ENCODE peak calls at places on chromosome 20, in eight cellular contexts. T is progenitor cell of endocrine pancreas, F is stomach, E is cardiac muscle cell, H is HCT116, Y is HFF-Myc, B is A549, K is left ventricle myocardium inferior. X is an unnamed sample.

GRCh38 chr20:23003077-23003476 is 32.0 kb upstream of the SSTR4 start:
- DNase-seq in T (no peak), F (no peak), E (no peak), H (no peak), Y (no peak), B (no peak), K (no peak), X (no peak)

GRCh38 chr20:37396520-37397075 is 50.7 kb downstream of the SRC start:
- DNase-seq in T (peak; percentile 82), F (no peak), E (peak; percentile 89), H (no peak), Y (no peak), B (no peak), K (no peak), X (peak; percentile 83)

GRCh38 chr20:41045680-41046079 is 17.1 kb downstream of the TOP1 start:
- DNase-seq in T (no peak), F (no peak), E (no peak), H (no peak), Y (no peak), B (no peak), K (no peak), X (no peak)

GRCh38 chr20:38226553-38226952 is 34.0 kb downstream of the KIAA1755 start:
- DNase-seq in T (no peak), F (no peak), E (no peak), H (no peak), Y (no peak), B (no peak), K (no peak), X (no peak)

GRCh38 chr20:42340358-42340757 is 722.2 kb upstream of the CHD6 start:
- DNase-seq in T (no peak), F (no peak), E (no peak), H (no peak), Y (no peak), B (no peak), K (peak; percentile 30), X (no peak)

GRCh38 chr20:43658068-43658722 is 8.7 kb upstream of the MYBL2 start:
- DNase-seq in T (no peak), F (no peak), E (no peak), H (no peak), Y (no peak), B (peak; percentile 55), K (no peak), X (no peak)

GRCh38 chr20:37395411-37395800 is 49.5 kb downstream of the SRC start:
- DNase-seq in T (no peak), F (no peak), E (no peak), H (no peak), Y (no peak), B (no peak), K (no peak), X (no peak)

GRCh38 chr20:32945710-32946221 is 58.5 kb downstream of the SUN5 start:
- DNase-seq in T (no peak), F (no peak), E (peak; percentile 49), H (peak; percentile 21), Y (no peak), B (peak; percentile 23), K (no peak), X (no peak)

GRCh38 chr20:1588166-1588868 is 30.8 kb upstream of the SIRPD start:
- DNase-seq in T (no peak), F (no peak), E (no peak), H (no peak), Y (no peak), B (no peak), K (no peak), X (no peak)

GRCh38 chr20:47809561-47809960 is 24.3 kb upstream of the SULF2 start:
- DNase-seq in T (no peak), F (no peak), E (no peak), H (no peak), Y (peak; percentile 51), B (no peak), K (no peak), X (peak; percentile 16)

GRCh38 chr20:4119854-4120209 is 104.5 kb upstream of the RNF24 start:
- DNase-seq in T (no peak), F (no peak), E (no peak), H (no peak), Y (no peak), B (no peak), K (no peak), X (no peak)

GRCh38 chr20:32577023-32577422 is 8.1 kb downstream of the NOL4L start:
- DNase-seq in T (no peak), F (no peak), E (no peak), H (no peak), Y (no peak), B (no peak), K (no peak), X (no peak)

GRCh38 chr20:21301940-21302644 is 1.0 kb upstream of the XRN2 start:
- DNase-seq in T (no peak), F (no peak), E (no peak), H (no peak), Y (no peak), B (no peak), K (no peak), X (no peak)

GRCh38 chr20:51826372-51826771 is 24.1 kb upstream of the SALL4 start:
- DNase-seq in T (no peak), F (no peak), E (no peak), H (no peak), Y (no peak), B (no peak), K (no peak), X (no peak)

GRCh38 chr20:30286157-30286556 is 971.3 kb upstream of the DEFB115 start:
- DNase-seq in T (no peak), F (peak; percentile 40), E (no peak), H (no peak), Y (no peak), B (no peak), K (no peak), X (no peak)
- TF ChIP-seq CTCF in T (no peak), F (no peak), E (peak; percentile 28), H (no peak), Y (no peak), B (no peak), K (no peak), X (no peak)

DNA sequence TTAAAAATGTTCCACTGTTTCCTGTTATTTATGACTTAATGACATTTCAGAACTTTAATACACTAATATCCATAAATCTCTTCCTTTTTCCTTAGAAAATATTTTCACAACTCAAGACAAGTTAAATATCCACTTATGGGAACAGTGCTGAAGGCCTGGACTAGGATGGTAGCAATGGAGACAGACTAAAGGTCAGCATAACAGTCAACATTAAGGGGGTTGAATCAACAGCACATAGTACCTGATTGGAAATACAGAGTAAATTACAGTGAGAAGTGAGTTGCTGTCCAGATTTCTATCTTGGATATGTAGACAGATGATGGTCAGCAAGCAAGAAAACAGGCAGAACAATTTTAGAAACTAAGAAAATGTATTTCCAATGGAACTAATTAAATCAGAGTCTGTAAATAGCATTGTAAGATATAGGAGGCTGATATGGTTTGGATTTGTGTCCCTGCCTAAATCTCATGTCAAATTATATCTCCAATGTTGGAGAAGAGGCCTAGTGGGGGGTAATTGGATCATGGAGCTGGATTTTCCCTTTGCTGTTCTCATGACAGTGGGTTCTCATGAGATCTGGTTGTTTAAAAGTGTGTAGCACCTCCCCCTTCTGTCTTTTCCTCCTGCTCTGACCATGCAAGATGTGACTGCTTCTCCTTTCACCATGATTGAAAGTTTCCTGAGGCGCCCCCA is 682.7 kb downstream of the MAFB start:
- DNase-seq in T (no peak), F (no peak), E (no peak), H (no peak), Y (no peak), B (no peak), K (no peak), X (no peak)
- TF ChIP-seq CTCF in T (no peak), F (no peak), E (no peak), H (no peak), Y (no peak), B (no peak), K (no peak), X (no peak)

GRCh38 chr20:53828673-53829085 is 235.0 kb upstream of the ZNF217 start:
- DNase-seq in T (no peak), F (no peak), E (peak; percentile 21), H (peak; percentile 29), Y (peak; percentile 94), B (peak; percentile 60), K (no peak), X (no peak)
- TF ChIP-seq CTCF in T (no peak), F (no peak), E (no peak), H (no peak), Y (no peak), B (peak; percentile 35), K (no peak), X (no peak)

DNA sequence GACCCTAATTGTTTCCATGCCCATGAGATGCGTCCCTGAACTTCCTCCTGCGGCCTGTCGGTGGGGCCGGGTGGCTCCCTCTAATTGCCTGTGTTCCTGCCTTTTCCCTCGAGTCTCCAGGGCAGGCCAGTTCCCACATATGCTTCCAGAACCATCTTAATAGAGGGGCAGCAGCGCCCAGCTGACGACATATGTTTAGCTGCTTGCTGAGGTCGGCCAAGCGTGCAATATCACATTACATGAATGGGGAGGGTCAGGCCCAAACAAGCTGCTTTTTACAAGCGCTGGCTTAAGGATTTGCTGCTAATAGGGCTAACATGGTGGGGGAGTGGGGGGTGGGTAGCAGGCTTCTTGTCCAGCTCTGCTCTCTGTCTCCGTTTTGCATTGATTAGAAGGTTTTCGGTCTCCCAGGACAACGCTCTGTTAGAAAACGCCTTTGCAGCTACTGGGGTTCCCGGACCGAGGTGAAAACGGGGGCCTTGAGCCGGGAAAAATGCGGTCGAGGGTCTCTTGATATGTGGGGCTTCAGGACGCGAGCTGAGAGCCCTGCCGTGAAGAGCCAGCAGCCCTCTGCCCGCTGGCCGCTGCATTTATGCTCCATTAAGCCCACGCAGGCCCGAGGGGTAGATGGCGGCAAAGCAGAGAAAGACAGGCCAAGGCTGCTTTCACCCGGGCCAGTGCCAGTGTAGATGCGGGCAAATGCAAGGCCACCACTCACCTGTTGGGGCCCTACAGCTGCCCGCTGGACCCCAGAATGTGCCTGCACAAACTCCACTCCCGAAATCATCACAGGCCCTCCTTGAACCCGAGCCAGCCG is 308.5 kb downstream of the BMP7 start:
- DNase-seq in T (no peak), F (no peak), E (peak; percentile 12), H (no peak), Y (peak; percentile 63), B (no peak), K (no peak), X (peak; percentile 40)
- TF ChIP-seq CTCF in T (no peak), F (no peak), E (no peak), H (peak; percentile 13), Y (peak; percentile 9), B (no peak), K (no peak), X (no peak)

X was measured in neural crest cell.